ENCODE peak calls at places on chromosomes 4 and X, in seven cellular contexts. E is cardiac fibroblast, I is iris pigment epithelial cell, G is body of pancreas, B is KBM-7, Z is pons, W is aorta. R is an unnamed sample.

GRCh38 chrX:6203462-6204215 is 25.0 kb downstream of the NLGN4X start:
- DNase-seq in E (no peak), I (no peak), G (no peak), B (no peak), Z (no peak), W (no peak), R (no peak)

GRCh38 chr4:138021116-138021820 is 220.9 kb downstream of the SLC7A11 start:
- DNase-seq in E (no peak), I (no peak), G (no peak), B (no peak), Z (no peak), W (no peak), R (no peak)

GRCh38 chr4:116870667-116871066 is 214.7 kb downstream of the TRAM1L1 start:
- DNase-seq in E (no peak), I (no peak), G (no peak), B (no peak), Z (no peak), W (no peak), R (no peak)

GRCh38 chr4:101649790-101650450 is 140.6 kb upstream of the BANK1 start:
- DNase-seq in E (peak), I (peak), G (no peak), B (no peak), Z (peak), W (no peak), R (no peak)

GRCh38 chrX:14963447-14964236 is 90.4 kb downstream of the MOSPD2 start:
- DNase-seq in E (peak), I (peak), G (no peak), B (no peak), Z (no peak), W (no peak), R (no peak)

GRCh38 chr4:130542953-130543352 is 1447.0 kb downstream of the C4orf33 start:
- DNase-seq in E (no peak), I (no peak), G (no peak), B (no peak), Z (no peak), W (no peak), R (no peak)

GRCh38 chr4:2354760-2355159 is 63.7 kb downstream of the ZFYVE28 start:
- DNase-seq in E (no peak), I (no peak), G (no peak), B (peak), Z (no peak), W (peak), R (no peak)

GRCh38 chr4:48315728-48316630 is 25.4 kb upstream of the SLAIN2 start:
- DNase-seq in E (peak), I (peak), G (peak), B (peak), Z (peak), W (no peak), R (peak)

GRCh38 chrX:25105251-25105650 is 89.5 kb upstream of the ARX start:
- DNase-seq in E (no peak), I (no peak), G (no peak), B (no peak), Z (no peak), W (no peak), R (no peak)

GRCh38 chr4:1122501-1122900 is 9.1 kb upstream of the RNF212 start:
- DNase-seq in E (no peak), I (no peak), G (no peak), B (no peak), Z (no peak), W (no peak), R (no peak)

GRCh38 chrX:73577368-73577767 is 14.4 kb downstream of the CHIC1 start:
- DNase-seq in E (peak), I (peak), G (no peak), B (no peak), Z (peak), W (no peak), R (no peak)

GRCh38 chr4:168623011-168623410 is 126.2 kb downstream of the PALLD start:
- DNase-seq in E (no peak), I (no peak), G (no peak), B (no peak), Z (no peak), W (no peak), R (no peak)

GRCh38 chrX:84487365-84488353 is 14.6 kb downstream of the HDX start:
- DNase-seq in E (no peak), I (no peak), G (no peak), B (no peak), Z (no peak), W (no peak), R (no peak)

GRCh38 chrX:17242470-17242869 is 132.5 kb upstream of the NHS start:
- DNase-seq in E (peak), I (peak), G (peak), B (peak), Z (peak), W (no peak), R (peak)